ENCODE peak calls at places on chromosome 11, in seven cellular contexts. E is transverse colon; S is tibial artery; N is iPS DF 6.9; O is CD8-positive, alpha-beta T cell; W is naive thymus-derived CD4-positive, alpha-beta T cell; P is heart left ventricle. Q is an unnamed sample.

GRCh38 chr11:36488096-36488495 is 22.0 kb downstream of the TRAF6 start:
- DNase-seq in E (no peak), S (no peak), N (no peak), O (no peak), W (no peak), P (no peak), Q (no peak)

GRCh38 chr11:103910721-103911120 is 125.7 kb upstream of the DDI1 start:
- DNase-seq in E (no peak), S (no peak), N (no peak), O (no peak), W (no peak), P (no peak), Q (no peak)

GRCh38 chr11:20421902-20422301 is 34.4 kb downstream of the PRMT3 start:
- DNase-seq in E (no peak), S (no peak), N (no peak), O (no peak), W (no peak), P (no peak), Q (no peak)

GRCh38 chr11:926341-926916 is 759 bp downstream of the AP2A2 start:
- DNase-seq in E (peak; percentile 41), S (peak; percentile 74), N (no peak), O (no peak), W (no peak), P (peak; percentile 72), Q (peak; percentile 65)

GRCh38 chr11:7278314-7278917 is 26.7 kb downstream of the SYT9 start:
- DNase-seq in E (no peak), S (no peak), N (peak; percentile 11), O (no peak), W (no peak), P (no peak), Q (no peak)

GRCh38 chr11:108733479-108734116 is 68.7 kb downstream of the DDX10 start:
- DNase-seq in E (no peak), S (no peak), N (no peak), O (no peak), W (no peak), P (no peak), Q (no peak)

GRCh38 chr11:114183041-114183511 is 113.1 kb upstream of the NNMT start:
- DNase-seq in E (peak; percentile 58), S (peak; percentile 70), N (no peak), O (peak; percentile 83), W (peak; percentile 59), P (no peak), Q (no peak)

GRCh38 chr11:72519220-72519881 is 85.0 kb upstream of the CLPB start:
- DNase-seq in E (no peak), S (no peak), N (no peak), O (no peak), W (peak; percentile 35), P (no peak), Q (no peak)

GRCh38 chr11:1786466-1786865 is 22.7 kb upstream of the CTSD start:
- DNase-seq in E (no peak), S (no peak), N (no peak), O (no peak), W (no peak), P (no peak), Q (no peak)

GRCh38 chr11:11025087-11025486 is 167.2 kb upstream of the ZBED5 start:
- DNase-seq in E (no peak), S (no peak), N (no peak), O (no peak), W (no peak), P (no peak), Q (no peak)

GRCh38 chr11:35135222-35135621 is 3.7 kb upstream of the CD44 start:
- DNase-seq in E (no peak), S (no peak), N (no peak), O (no peak), W (no peak), P (no peak), Q (no peak)

GRCh38 chr11:108224908-108225786 is 2.3 kb downstream of the ATM start:
- DNase-seq in E (no peak), S (no peak), N (no peak), O (peak; percentile 66), W (peak; percentile 82), P (no peak), Q (no peak)

GRCh38 chr11:10856689-10857603 is 907 bp downstream of the ZBED5 start:
- DNase-seq in E (peak; percentile 70), S (peak; percentile 66), N (no peak), O (no peak), W (peak; percentile 11), P (no peak), Q (no peak)

GRCh38 chr11:118609380-118610219 is 2.2 kb downstream of the PHLDB1 start:
- DNase-seq in E (no peak), S (no peak), N (no peak), O (peak; percentile 64), W (peak; percentile 31), P (no peak), Q (no peak)
- H3K27me3 ChIP-seq in E (peaks cover 30% of the 10 kb centered on the region), S (no peaks in the 10 kb centered on the region), N (peaks cover 53% of the 10 kb centered on the region), O (no peaks in the 10 kb centered on the region), W (no peaks in the 10 kb centered on the region), P (no peaks in the 10 kb centered on the region), Q (no peaks in the 10 kb centered on the region)

DNA sequence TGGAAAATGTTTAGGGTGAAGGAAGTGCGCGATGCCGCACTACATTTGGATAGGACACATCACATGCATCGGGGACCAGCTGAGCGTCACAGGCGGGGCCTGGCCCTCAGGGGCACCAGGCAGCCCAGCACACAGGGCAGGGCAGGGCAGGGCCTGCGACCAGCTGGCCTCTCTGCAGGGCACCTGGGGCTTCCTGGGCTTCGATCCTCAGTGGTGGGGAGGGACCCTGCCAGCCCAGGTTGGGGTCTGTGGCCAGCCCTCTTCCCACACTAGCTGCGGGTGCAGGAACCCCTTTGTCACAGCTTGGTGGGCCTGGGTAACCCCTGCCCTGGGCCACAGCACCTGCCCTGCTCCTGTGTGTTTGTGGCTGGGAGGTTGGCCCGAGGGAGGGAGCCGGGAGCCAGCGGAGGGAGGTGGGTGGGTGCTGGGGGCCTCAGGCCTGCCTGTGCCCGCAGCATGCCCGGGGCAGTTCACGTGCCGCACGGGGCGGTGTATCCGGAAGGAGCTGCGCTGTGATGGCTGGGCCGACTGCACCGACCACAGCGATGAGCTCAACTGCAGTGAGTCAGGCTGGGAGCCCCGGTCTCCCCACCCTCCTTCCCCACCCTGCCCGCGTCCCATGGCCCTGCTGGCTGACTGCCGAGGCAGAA is 37.9 kb downstream of the ST14 start:
- DNase-seq in E (no peak), S (no peak), N (no peak), O (no peak), W (no peak), P (no peak), Q (no peak)
- H3K36me3 ChIP-seq in E (peaks cover 29% of the 10 kb centered on the region), S (no peaks in the 10 kb centered on the region), N (no peaks in the 10 kb centered on the region), O (no peaks in the 10 kb centered on the region), W (no peaks in the 10 kb centered on the region), P (no peaks in the 10 kb centered on the region), Q (no peaks in the 10 kb centered on the region)

GRCh38 chr11:128625316-128625715 is 38.0 kb upstream of the ETS1 start:
- DNase-seq in E (no peak), S (no peak), N (no peak), O (peak; percentile 48), W (no peak), P (no peak), Q (no peak)

GRCh38 chr11:128626913-128627665 is 39.7 kb upstream of the ETS1 start:
- DNase-seq in E (no peak), S (no peak), N (no peak), O (peak; percentile 45), W (no peak), P (no peak), Q (no peak)

GRCh38 chr11:128624269-128625170 is 37.2 kb upstream of the ETS1 start:
- DNase-seq in E (peak; percentile 58), S (no peak), N (no peak), O (peak; percentile 88), W (peak; percentile 75), P (no peak), Q (peak; percentile 46)

GRCh38 chr11:128627666-128628342 is 40.4 kb upstream of the ETS1 start:
- DNase-seq in E (no peak), S (no peak), N (no peak), O (no peak), W (no peak), P (no peak), Q (no peak)

GRCh38 chr11:128625766-128626165 is 38.4 kb upstream of the ETS1 start:
- DNase-seq in E (no peak), S (no peak), N (no peak), O (peak; percentile 45), W (no peak), P (no peak), Q (no peak)
- H3K4me1 ChIP-seq in E (peaks cover 34% of the 10 kb centered on the region), S (peaks cover 10% of the 10 kb centered on the region), N (peaks cover 3% of the 10 kb centered on the region), O (peaks cover 94% of the 10 kb centered on the region), W (peaks cover 64% of the 10 kb centered on the region), P (peaks cover 29% of the 10 kb centered on the region), Q (no peaks in the 10 kb centered on the region)

DNA sequence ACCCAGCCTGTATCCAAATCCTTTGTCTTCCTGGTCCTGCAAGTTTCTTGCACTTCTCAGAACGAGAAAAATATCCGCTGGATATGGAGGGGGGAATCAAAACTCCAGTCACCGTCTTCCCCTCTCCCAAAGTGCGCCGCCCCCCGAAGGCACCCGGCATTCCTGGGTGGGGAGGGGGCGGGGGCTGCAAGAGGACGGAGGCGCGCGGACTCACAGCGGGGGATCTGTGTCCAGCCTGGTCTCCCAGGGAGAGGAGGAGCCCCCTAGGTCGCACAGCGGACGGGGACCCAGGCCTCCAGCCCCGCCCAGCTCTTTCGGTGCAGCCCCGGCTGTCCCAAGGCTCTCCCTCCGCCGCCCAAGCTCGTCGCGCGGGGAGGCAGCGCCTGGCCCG is 2.1 kb upstream of the WNT11 start:
- DNase-seq in E (no peak), S (no peak), N (no peak), O (no peak), W (peak; percentile 7), P (no peak), Q (no peak)
- H3K27me3 ChIP-seq in E (peaks cover 80% of the 10 kb centered on the region), S (peaks cover 14% of the 10 kb centered on the region), N (peaks cover 73% of the 10 kb centered on the region), O (peaks cover 13% of the 10 kb centered on the region), W (no peaks in the 10 kb centered on the region), P (no peaks in the 10 kb centered on the region), Q (no peaks in the 10 kb centered on the region)

DNA sequence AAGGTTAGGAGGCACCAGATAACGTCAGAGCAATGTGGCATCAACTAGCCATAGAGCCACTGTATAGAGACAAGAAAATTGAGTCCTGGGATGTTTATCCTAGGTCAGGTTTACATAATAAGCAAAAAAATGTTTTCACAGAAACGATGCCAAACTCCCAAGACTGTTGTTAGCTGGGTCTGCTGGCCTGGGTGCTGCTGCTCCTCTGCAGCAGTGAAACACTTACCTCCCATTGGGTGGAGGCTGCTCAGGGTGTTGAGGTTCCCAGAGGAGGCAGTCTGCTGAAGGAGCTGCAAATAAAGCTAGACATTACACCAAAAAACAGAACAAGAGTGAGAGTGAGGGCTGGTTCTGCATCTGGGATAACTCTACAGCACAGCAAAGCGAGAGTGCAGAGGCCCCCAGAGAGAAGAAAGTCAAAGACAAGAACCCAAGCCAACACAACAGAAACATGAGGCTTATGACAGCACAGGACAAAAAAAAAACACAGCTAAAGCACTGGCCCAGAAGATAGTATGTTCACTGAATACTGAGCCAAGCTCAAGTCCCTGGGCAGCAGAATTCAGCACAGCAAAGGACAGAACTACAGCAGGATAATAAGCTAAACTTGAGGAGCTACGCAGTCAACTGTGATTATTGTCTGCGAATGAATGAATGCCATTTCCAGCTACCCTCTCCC is 29.9 kb upstream of the RAPSN start:
- DNase-seq in E (no peak), S (no peak), N (no peak), O (no peak), W (no peak), P (no peak), Q (no peak)
- H3K36me3 ChIP-seq in E (peaks cover 89% of the 10 kb centered on the region), S (peaks cover 94% of the 10 kb centered on the region), N (peaks cover 30% of the 10 kb centered on the region), O (peaks cover 78% of the 10 kb centered on the region), W (peaks cover 96% of the 10 kb centered on the region), P (peaks cover 100% of the 10 kb centered on the region), Q (peaks cover 4% of the 10 kb centered on the region)